ENCODE peak calls at places on chromosome 11, in five cellular contexts. S is testis, L is gastrocnemius medialis, Z is tibial nerve, K is A549. B is an unnamed sample.

GRCh38 chr11:79092791-79093313 is 348.0 kb downstream of the TENM4 start:
- DNase-seq in S (no peak), L (peak; percentile 66), Z (no peak), K (peak; percentile 67), B (peak; percentile 1)

GRCh38 chr11:567036-567628 is 6.4 kb downstream of the RASSF7 start:
- DNase-seq in K (no peak), Z (no peak), S (no peak), L (no peak), B (no peak)

GRCh38 chr11:114060402-114061052 is 1.0 kb downstream of the ZBTB16 start:
- DNase-seq in K (no peak), S (no peak), Z (no peak), L (peak; percentile 29), B (peak; percentile 54)

GRCh38 chr11:19228956-19229355 is 11.8 kb downstream of the E2F8 start:
- DNase-seq in L (no peak), S (no peak), K (no peak), Z (no peak), B (no peak)

GRCh38 chr11:2089536-2090165 is 49.5 kb downstream of the IGF2 start:
- DNase-seq in L (no peak), S (peak; percentile 22), K (peak; percentile 76), Z (no peak), B (peak; percentile 72)

GRCh38 chr11:120878781-120879180 is 145.1 kb upstream of the TBCEL start:
- DNase-seq in L (no peak), S (no peak), K (no peak), Z (no peak), B (no peak)

GRCh38 chr11:9158898-9159391 is 67.5 kb upstream of the SCUBE2 start:
- DNase-seq in S (no peak), L (no peak), Z (no peak), K (no peak), B (no peak)

GRCh38 chr11:8810331-8811301 is 100.4 kb upstream of the AKIP1 start:
- DNase-seq in K (no peak), L (peak; percentile 68), S (peak; percentile 93), Z (peak; percentile 61), B (peak; percentile 36)

GRCh38 chr11:27370374-27370773 is 7.4 kb upstream of the CCDC34 start:
- DNase-seq in K (no peak), Z (no peak), S (no peak), L (no peak), B (peak; percentile 34)

GRCh38 chr11:79428406-79428805 is 12.4 kb downstream of the TENM4 start:
- DNase-seq in K (no peak), S (no peak), L (no peak), Z (no peak), B (no peak)

GRCh38 chr11:14073821-14074529 is 111.5 kb downstream of the SPON1 start:
- DNase-seq in Z (no peak), L (peak; percentile 35), K (no peak), S (no peak), B (no peak)

GRCh38 chr11:78069465-78069864 is 5.8 kb downstream of the THRSP start:
- DNase-seq in Z (no peak), K (no peak), S (no peak), L (no peak), B (peak; percentile 64)

GRCh38 chr11:121199516-121199915 is 93.1 kb upstream of the SC5D start:
- DNase-seq in Z (no peak), L (no peak), S (no peak), K (no peak), B (no peak)

GRCh38 chr11:17631702-17632365 is 84.8 kb downstream of the OTOG start:
- DNase-seq in K (no peak), S (no peak), Z (no peak), L (no peak), B (no peak)

GRCh38 chr11:34263462-34264186 is 94.2 kb downstream of the ABTB2 start:
- DNase-seq in S (peak; percentile 25), L (peak; percentile 91), Z (no peak), K (peak; percentile 69), B (no peak)

GRCh38 chr11:2212411-2213251 is 41.0 kb upstream of the TH start:
- DNase-seq in K (no peak), Z (no peak), L (no peak), S (peak; percentile 46), B (no peak)

GRCh38 chr11:45405916-45406670 is 120.0 kb upstream of the SYT13 start:
- DNase-seq in S (no peak), K (peak; percentile 13), L (no peak), Z (no peak), B (no peak)

GRCh38 chr11:58276151-58276550 is 8.1 kb upstream of the OR10W1 start:
- DNase-seq in S (no peak), L (no peak), Z (no peak), K (no peak), B (no peak)
- TF ChIP-seq POLR2A in S (no peak), L (no peak), Z (no peak), K (no peak), B (no peak)

GRCh38 chr11:31767665-31768064 is 43.5 kb downstream of the PAX6 start:
- DNase-seq in S (no peak), L (no peak), Z (no peak), K (no peak), B (no peak)
- TF ChIP-seq POLR2A in S (no peak), L (no peak), Z (no peak), K (no peak), B (no peak)

GRCh38 chr11:66338276-66339162 is 2.3 kb upstream of the RIN1 start:
- DNase-seq in L (no peak), K (no peak), Z (no peak), S (no peak), B (no peak)

GRCh38 chr11:66335531-66336233 is 552 bp downstream of the RIN1 start:
- DNase-seq in L (peak; percentile 63), K (no peak), S (no peak), Z (no peak), B (no peak)

GRCh38 chr11:66337103-66337899 is 1.1 kb upstream of the RIN1 start:
- DNase-seq in Z (no peak), K (no peak), L (no peak), S (no peak), B (no peak)

GRCh38 chr11:66334605-66335442 is 1.4 kb downstream of the RIN1 start:
- DNase-seq in K (no peak), Z (no peak), L (no peak), S (no peak), B (no peak)

DNA sequence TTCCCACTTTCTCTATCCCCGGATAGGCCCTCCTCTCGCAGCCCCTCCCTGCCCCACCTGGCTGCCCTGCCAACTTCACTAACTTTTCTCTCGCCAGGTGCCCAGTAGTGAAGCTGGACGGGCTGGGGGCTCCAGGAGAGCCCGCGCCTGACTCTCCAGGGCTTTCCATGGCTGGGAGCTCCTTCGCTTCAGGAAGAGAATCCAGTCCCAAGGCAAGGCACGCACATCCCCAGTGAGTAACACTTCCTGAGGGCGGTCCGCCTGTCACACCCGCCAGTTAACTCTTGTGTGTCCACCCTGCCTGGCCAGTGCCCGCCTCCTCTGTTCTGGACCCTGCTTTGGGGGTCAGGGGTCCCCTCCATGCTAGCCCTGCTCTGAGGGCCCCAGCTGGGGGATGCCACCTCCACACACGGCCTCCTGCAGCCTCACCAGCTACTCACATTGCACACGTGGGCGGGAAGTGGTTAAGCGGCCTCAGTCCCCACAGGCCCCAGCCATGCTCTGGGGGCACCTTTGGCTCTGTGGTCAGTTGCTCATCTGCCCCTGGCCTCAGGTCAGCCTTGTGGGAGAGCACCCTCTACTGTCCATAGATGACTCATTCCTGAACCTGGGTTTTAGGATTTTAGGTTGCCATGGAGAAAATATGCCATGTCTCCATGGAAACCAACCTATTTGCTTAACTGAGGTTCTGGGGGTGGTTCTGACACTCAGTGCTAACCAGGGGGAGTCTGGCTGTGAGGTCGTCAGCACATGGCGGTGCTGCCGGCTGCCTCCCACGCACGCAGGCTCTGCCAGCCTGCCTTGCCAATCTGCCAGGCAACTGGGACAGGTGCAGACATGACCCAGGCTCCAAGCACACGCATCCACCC is at the start of gene RIN1:
- DNase-seq in L (peak; percentile 70), K (peak; percentile 86), S (no peak), Z (no peak), B (peak; percentile 45)
- TF ChIP-seq POLR2A in L (peak; percentile 13), K (peak; percentile 34), S (no peak), Z (no peak), B (no peak)

GRCh38 chr11:11620966-11621880 is 582 bp downstream of the GALNT18 start:
- DNase-seq in K (peak; percentile 32), Z (no peak), L (peak; percentile 14), S (peak; percentile 62), B (peak; percentile 24)

GRCh38 chr11:11624206-11624605 is 2.4 kb upstream of the GALNT18 start:
- DNase-seq in S (no peak), K (no peak), Z (no peak), L (no peak), B (no peak)

GRCh38 chr11:11620251-11620965 is 1.4 kb downstream of the GALNT18 start:
- DNase-seq in K (peak; percentile 58), L (peak; percentile 17), Z (no peak), S (peak; percentile 73), B (no peak)

GRCh38 chr11:11622772-11623531 is 1.1 kb upstream of the GALNT18 start:
- DNase-seq in K (no peak), S (no peak), L (no peak), Z (no peak), B (no peak)

DNA sequence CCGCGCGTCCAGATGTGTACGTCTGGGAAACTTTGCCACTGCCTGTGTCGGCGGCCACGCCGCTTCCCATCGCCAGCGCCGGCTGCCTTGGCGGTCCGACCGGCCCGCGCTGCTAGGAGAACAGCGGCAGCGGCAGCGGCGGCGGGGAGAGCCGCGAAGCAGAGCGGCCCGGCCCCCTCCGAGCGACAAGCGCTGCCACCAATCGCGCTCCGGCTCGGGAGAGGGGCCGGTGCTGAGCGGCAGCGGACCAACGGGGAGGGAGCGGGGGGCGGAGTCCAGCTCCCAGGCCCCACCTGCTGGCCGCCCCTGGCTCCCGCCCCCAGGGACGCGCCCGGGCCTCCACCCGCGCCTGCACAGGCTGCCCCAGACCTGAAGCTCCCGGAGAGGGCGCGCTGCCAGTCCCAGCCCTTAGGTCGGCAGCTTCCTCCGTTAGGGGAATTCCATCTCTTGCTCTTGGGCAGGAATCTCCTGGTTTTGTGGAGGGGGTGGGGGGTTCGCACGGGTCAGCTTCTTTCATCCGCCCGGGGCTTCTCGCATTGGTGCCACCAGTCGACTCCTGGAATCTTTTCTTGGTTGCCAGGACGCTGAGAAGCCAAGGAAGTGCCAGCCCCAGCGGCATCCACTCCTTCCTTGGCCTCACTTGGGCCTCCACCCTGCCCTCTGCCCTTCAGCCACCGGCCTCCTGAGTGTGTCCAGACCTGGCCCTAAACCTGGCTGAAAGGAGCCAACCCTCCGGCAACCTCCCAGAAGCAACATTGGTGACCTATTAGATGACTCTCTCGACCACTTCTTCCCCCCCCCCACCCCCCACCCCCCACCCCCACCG is at the start of gene GALNT18:
- DNase-seq in S (peak; percentile 93), L (peak; percentile 84), K (peak; percentile 94), Z (peak; percentile 74), B (peak; percentile 88)
- TF ChIP-seq POLR2A in S (no peak), L (peak; percentile 87), K (peak; percentile 79), Z (peak; percentile 29), B (no peak)

DNA sequence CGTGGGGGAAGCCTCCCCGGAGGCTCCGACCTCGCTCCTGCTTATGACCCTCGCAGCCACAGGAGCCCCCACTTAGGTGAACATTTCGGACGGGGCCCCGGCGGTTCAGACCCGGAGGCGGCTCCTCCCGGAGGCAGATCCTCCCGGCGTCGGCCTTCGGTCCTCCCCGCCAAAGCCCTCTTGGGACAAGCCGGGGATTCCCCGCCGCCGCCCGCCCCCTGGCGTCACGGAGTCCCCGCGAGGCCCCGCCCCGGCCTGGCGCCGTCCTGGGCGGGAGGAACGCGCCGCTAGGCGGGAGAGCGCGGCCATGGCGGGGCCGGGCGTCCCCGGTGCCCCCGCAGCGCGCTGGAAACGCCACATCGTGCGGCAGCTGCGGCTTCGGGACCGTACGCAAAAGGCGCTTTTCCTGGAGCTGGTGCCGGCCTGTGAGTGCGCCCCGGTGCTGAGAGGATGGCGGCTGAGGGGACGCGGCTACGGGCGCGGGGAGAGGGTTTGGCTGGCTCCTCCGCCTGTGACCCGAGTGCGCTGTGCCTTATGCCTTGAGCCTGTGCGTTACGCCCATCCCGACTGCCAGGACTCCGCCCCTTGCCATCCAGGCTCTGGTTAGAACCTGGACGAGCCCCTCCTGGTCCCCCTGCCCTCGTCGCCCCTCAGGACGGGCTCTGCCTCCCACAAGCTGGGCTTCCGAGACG is at the start of gene ATG16L2:
- DNase-seq in L (peak; percentile 78), S (peak; percentile 79), K (peak; percentile 90), Z (peak; percentile 53), B (peak; percentile 95)
- TF ChIP-seq POLR2A in L (peak; percentile 70), S (no peak), K (peak; percentile 93), Z (peak; percentile 24), B (peak; percentile 74)

B was measured in erythroblast.